ENCODE peak calls at places on chromosome 3, in four cellular contexts. N is sigmoid colon, Q is neural crest cell, G is AG09309. V is an unnamed sample.

GRCh38 chr3:193997228-193998192 is 138.4 kb upstream of the HES1 start:
- DNase-seq in Q (no peak), G (peak), N (no peak), V (no peak)

GRCh38 chr3:188036375-188036985 is 117.5 kb upstream of the LPP start:
- DNase-seq in G (no peak), Q (no peak), N (no peak), V (no peak)

GRCh38 chr3:175398676-175399075 is 539.5 kb downstream of the NAALADL2 start:
- DNase-seq in Q (no peak), N (no peak), G (no peak), V (no peak)

GRCh38 chr3:72844436-72844999 is 3.7 kb downstream of the SHQ1 start:
- DNase-seq in G (no peak), N (no peak), Q (no peak), V (no peak)

GRCh38 chr3:38138347-38139190 is at the start of gene MYD88:
- DNase-seq in Q (peak), N (peak), G (no peak), V (peak)

GRCh38 chr3:30658328-30659052 is 52.1 kb downstream of the TGFBR2 start:
- DNase-seq in G (no peak), N (no peak), Q (no peak), V (no peak)

GRCh38 chr3:66354561-66354960 is 133.8 kb downstream of the SLC25A26 start:
- DNase-seq in Q (no peak), N (no peak), G (no peak), V (no peak)

GRCh38 chr3:115834068-115834467 is 210.8 kb downstream of the GAP43 start:
- DNase-seq in Q (no peak), N (no peak), G (peak), V (no peak)

GRCh38 chr3:194941360-194941955 is 255.8 kb downstream of the FAM43A start:
- DNase-seq in N (no peak), Q (no peak), G (no peak), V (no peak)

DNA sequence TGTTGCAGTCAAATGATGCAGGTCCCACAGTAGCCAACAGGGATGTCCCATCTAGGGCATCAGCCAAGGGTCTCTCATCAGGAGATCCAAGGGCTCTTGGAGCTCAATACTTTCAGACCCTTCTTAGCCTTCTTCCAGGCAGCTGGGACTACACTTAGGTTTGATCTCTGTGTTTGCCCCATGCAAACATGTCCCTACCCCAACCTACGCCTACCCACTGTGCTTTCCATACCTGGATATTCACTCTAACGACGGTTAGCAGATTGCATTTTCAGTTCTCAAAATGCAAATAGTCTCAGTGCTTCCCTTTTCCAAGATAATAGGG is 837 bp upstream of the CEP70 start:
- DNase-seq in Q (no peak), N (no peak), G (no peak), V (no peak)
- TF ChIP-seq CTCF in Q (no peak), N (no peak), G (no peak), V (no peak)

GRCh38 chr3:86175051-86175536 is 815.9 kb downstream of the VGLL3 start:
- DNase-seq in G (no peak), Q (no peak), N (no peak), V (no peak)

GRCh38 chr3:86178095-86178494 is 812.9 kb downstream of the VGLL3 start:
- DNase-seq in G (no peak), N (no peak), Q (no peak), V (no peak)

GRCh38 chr3:86175593-86175992 is 815.4 kb downstream of the VGLL3 start:
- DNase-seq in N (no peak), Q (no peak), G (no peak), V (no peak)

DNA sequence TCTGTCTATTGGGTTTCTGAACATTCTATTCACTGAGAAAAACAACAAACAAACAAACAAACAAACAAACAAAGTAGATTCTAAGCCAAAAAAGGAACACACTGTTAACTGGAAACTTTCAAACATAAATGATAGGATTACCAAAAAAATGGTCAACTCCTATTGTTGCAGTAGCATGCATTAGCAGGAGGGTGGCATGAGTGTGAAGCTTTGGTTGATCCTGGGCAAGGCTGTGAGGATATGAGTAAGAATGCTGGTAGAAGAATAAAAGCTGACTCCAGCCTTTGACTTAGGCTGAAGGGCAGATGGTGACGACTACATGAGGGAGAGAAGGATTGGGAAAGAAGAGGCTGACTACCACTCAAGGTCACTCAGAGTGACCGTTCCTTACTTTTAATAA is 810.3 kb downstream of the VGLL3 start:
- DNase-seq in N (no peak), Q (no peak), G (no peak), V (no peak)
- TF ChIP-seq CTCF in N (no peak), Q (peak), G (no peak), V (peak)

GRCh38 chr3:123272547-123272946 is 70.8 kb downstream of the SEC22A start:
- DNase-seq in Q (no peak), N (no peak), G (no peak), V (no peak)

GRCh38 chr3:123270818-123271217 is 69.1 kb downstream of the SEC22A start:
- DNase-seq in Q (no peak), G (no peak), N (no peak), V (no peak)

GRCh38 chr3:123271466-123272159 is 69.9 kb downstream of the SEC22A start:
- DNase-seq in N (peak), G (no peak), Q (no peak), V (no peak)

GRCh38 chr3:123262868-123263267 is 61.1 kb downstream of the SEC22A start:
- DNase-seq in Q (no peak), G (no peak), N (no peak), V (no peak)

DNA sequence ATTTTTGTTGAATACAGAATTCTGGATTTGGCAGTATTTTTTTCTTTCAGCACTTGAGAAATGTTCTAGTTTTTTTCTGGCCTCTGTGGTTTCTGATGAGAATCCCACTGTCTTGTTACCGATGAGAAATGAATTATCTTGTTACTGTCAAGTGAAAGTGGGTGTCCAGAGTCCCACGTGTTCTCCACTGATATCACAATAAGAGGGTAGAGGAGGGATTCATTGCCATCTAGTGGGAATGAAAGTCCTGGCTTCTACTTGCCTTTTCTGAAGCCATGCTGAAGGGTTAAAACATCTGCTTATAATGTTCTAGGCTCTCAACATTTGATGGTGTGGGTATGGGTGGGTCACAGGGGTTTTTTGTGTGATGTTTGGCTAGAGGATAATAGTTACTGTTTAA is 66.1 kb downstream of the SEC22A start:
- DNase-seq in N (no peak), G (no peak), Q (no peak), V (no peak)
- TF ChIP-seq CTCF in N (no peak), G (no peak), Q (no peak), V (no peak)

GRCh38 chr3:10725067-10725466 is 91.0 kb upstream of the SLC6A11 start:
- DNase-seq in G (no peak), Q (no peak), N (no peak), V (no peak)
- TF ChIP-seq CTCF in G (no peak), Q (no peak), N (no peak), V (no peak)

GRCh38 chr3:56302417-56302816 is 165.8 kb downstream of the ERC2 start:
- DNase-seq in G (no peak), N (no peak), Q (no peak), V (no peak)
- TF ChIP-seq CTCF in G (peak), N (no peak), Q (peak), V (peak)

GRCh38 chr3:102235679-102236078 is 199.1 kb upstream of the ZPLD1 start:
- DNase-seq in G (no peak), Q (no peak), N (no peak), V (no peak)
- TF ChIP-seq CTCF in G (peak), Q (no peak), N (peak), V (peak)

V was measured in nephron progenitor cell.